ENCODE peak calls at places on chromosomes 16 and 17, in seven cellular contexts. V, F, X, O, L, K and B are unnamed samples. For H3K4me1, the result is how much of the 10 kb centered on the place peaks cover.

GRCh38 chr17:44354582-44355309 is 8.9 kb downstream of the FAM171A2 start:
- DNase-seq in F (peak), K (no peak), V (no peak), X (no peak), L (no peak), O (peak), B (peak)

GRCh38 chr17:16013943-16014407 is 14.4 kb downstream of the TTC19 start:
- DNase-seq in F (no peak), O (no peak), X (no peak), K (peak), V (no peak), L (no peak), B (peak)

GRCh38 chr17:43846221-43846712 is 709 bp upstream of the CD300LG start:
- DNase-seq in K (peak), O (peak), F (peak), V (peak), X (peak), L (peak), B (peak)

GRCh38 chr17:75504347-75505151 is 10.8 kb downstream of the CASKIN2 start:
- DNase-seq in V (peak), O (no peak), F (peak), L (no peak), K (peak), X (no peak), B (peak)

GRCh38 chr17:47604268-47604927 is 45.3 kb upstream of the KPNB1 start:
- DNase-seq in L (no peak), K (no peak), X (no peak), F (no peak), O (no peak), V (no peak), B (no peak)

GRCh38 chr16:55035037-55035436 is 104.4 kb downstream of the IRX5 start:
- DNase-seq in O (peak), V (peak), K (peak), X (no peak), L (no peak), F (peak), B (peak)

GRCh38 chr17:44362964-44363612 is 565 bp downstream of the FAM171A2 start:
- DNase-seq in X (no peak), L (no peak), K (peak), O (no peak), V (no peak), F (no peak), B (no peak)

GRCh38 chr16:88393034-88393433 is 10.3 kb downstream of the ZNF469 start:
- DNase-seq in V (no peak), X (peak), L (no peak), F (no peak), K (no peak), O (no peak), B (no peak)

GRCh38 chr16:64657316-64658011 is 464.4 kb downstream of the CDH11 start:
- DNase-seq in X (no peak), V (no peak), L (no peak), K (no peak), O (no peak), F (no peak), B (no peak)

GRCh38 chr17:4177732-4178131 is 34.7 kb downstream of the CYB5D2 start:
- DNase-seq in O (no peak), V (no peak), L (no peak), K (no peak), X (no peak), F (no peak), B (no peak)

GRCh38 chr17:74491645-74492044 is 25.2 kb downstream of the CD300A start:
- DNase-seq in X (no peak), F (no peak), L (no peak), K (no peak), O (peak), V (no peak), B (no peak)

GRCh38 chr16:4052801-4053662 is 63.2 kb downstream of the ADCY9 start:
- DNase-seq in O (peak), X (peak), V (peak), L (peak), F (peak), K (peak), B (peak)

GRCh38 chr16:85465328-85466307 is 147.5 kb upstream of the GSE1 start:
- DNase-seq in F (peak), K (peak), O (no peak), V (no peak), L (peak), X (no peak), B (no peak)

GRCh38 chr17:38512473-38513058 is 84.3 kb downstream of the ARHGAP23 start:
- DNase-seq in O (no peak), K (no peak), L (no peak), X (no peak), F (no peak), V (no peak), B (no peak)

GRCh38 chr17:43579570-43580140 is 33.5 kb upstream of the ETV4 start:
- DNase-seq in O (no peak), F (no peak), L (no peak), X (no peak), V (no peak), K (peak), B (peak)

GRCh38 chr16:85036398-85037049 is 8.9 kb downstream of the KIAA0513 start:
- DNase-seq in V (no peak), K (no peak), O (no peak), F (no peak), L (no peak), X (no peak), B (no peak)

GRCh38 chr16:4142268-4142667 is 26.0 kb upstream of the ADCY9 start:
- DNase-seq in K (no peak), O (no peak), V (peak), F (no peak), X (no peak), L (no peak), B (no peak)

GRCh38 chr17:45688820-45689219 is 95.3 kb upstream of the CRHR1 start:
- DNase-seq in V (peak), K (no peak), F (no peak), L (no peak), O (no peak), X (no peak), B (no peak)

GRCh38 chr17:66576473-66576872 is 258.4 kb upstream of the CACNG5 start:
- DNase-seq in L (no peak), X (no peak), V (no peak), O (no peak), K (no peak), F (no peak), B (no peak)

GRCh38 chr16:20868890-20869289 is 31.3 kb downstream of the DCUN1D3 start:
- DNase-seq in V (peak), K (no peak), F (peak), X (peak), L (peak), O (peak), B (peak)

GRCh38 chr16:48623304-48624016 is 13.5 kb upstream of the N4BP1 start:
- DNase-seq in O (peak), X (peak), L (peak), K (peak), V (peak), F (peak), B (peak)

GRCh38 chr17:34252890-34253525 is 2.1 kb upstream of the CCL2 start:
- DNase-seq in X (no peak), L (no peak), K (no peak), F (no peak), V (no peak), O (no peak), B (no peak)

GRCh38 chr16:3964686-3965290 is 84.3 kb upstream of the CREBBP start:
- DNase-seq in O (no peak), K (no peak), X (no peak), V (no peak), F (no peak), L (no peak), B (no peak)

GRCh38 chr17:69800870-69801269 is 274.2 kb upstream of the KCNJ16 start:
- DNase-seq in F (no peak), K (no peak), O (no peak), V (no peak), X (no peak), L (no peak), B (no peak)

GRCh38 chr16:88533381-88533831 is 36.8 kb upstream of the ZC3H18 start:
- DNase-seq in F (no peak), K (peak), L (no peak), X (no peak), V (peak), O (no peak), B (no peak)

GRCh38 chr17:5078106-5079028 is at the start of gene ZFP3:
- DNase-seq in K (peak), L (peak), F (peak), O (peak), X (peak), V (peak), B (peak)

GRCh38 chr16:89741342-89742014 is 20.1 kb downstream of the ZNF276 start:
- DNase-seq in K (no peak), F (no peak), X (no peak), V (no peak), O (no peak), L (no peak), B (no peak)
- H3K4me1 ChIP-seq in K (under half), F (under half), X (under half), V (under half), O (under half), L (under half), B (under half)

GRCh38 chr17:60170835-60171752 is 21.3 kb downstream of the CA4 start:
- DNase-seq in L (no peak), V (no peak), X (no peak), F (no peak), K (no peak), O (no peak), B (no peak)

GRCh38 chr17:60169921-60170817 is 20.4 kb downstream of the CA4 start:
- DNase-seq in X (no peak), O (no peak), K (no peak), V (no peak), F (no peak), L (no peak), B (peak)

GRCh38 chr17:60174035-60174434 is 24.3 kb downstream of the CA4 start:
- DNase-seq in F (no peak), O (no peak), L (no peak), X (no peak), K (no peak), V (no peak), B (no peak)

GRCh38 chr17:60173304-60173807 is 23.6 kb downstream of the CA4 start:
- DNase-seq in X (no peak), O (no peak), V (no peak), K (no peak), L (no peak), F (no peak), B (no peak)

GRCh38 chr17:60171753-60172079 is 21.9 kb downstream of the CA4 start:
- DNase-seq in X (no peak), L (no peak), F (no peak), V (no peak), O (no peak), K (no peak), B (no peak)
- H3K27ac ChIP-seq in X (no peak), L (no peak), F (no peak), V (peak), O (peak), K (no peak), B (no peak)

GRCh38 chr17:82859431-82860403 is 19.9 kb upstream of the ZNF750 start:
- DNase-seq in K (peak), X (no peak), V (peak), F (no peak), L (peak), O (peak), B (peak)
- H3K4me1 ChIP-seq in K (under half), X (under half), V (under half), F (under half), L (under half), O (under half), B (under half)

DNA sequence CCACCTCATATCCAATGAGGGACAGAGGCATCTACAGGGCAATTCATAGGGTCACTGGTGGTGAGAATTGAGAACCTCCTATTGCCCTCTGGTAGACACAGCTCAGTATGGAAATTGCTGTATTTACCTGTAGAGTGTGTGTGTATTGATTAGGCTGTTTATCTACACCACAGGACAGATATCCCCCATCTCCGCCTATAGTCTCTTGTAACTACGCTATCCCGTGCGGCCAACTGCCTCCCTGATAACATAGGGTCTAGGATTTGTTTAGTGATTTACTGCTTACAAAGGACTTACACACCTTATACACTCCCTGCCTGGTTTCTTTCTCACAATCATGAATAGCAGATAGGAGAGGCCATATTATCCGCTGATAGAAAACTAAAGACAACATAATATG is 1.7 kb upstream of the STAT3 start:
- DNase-seq in K (no peak), F (no peak), O (no peak), L (no peak), X (peak), V (peak), B (no peak)
- H3K27ac ChIP-seq in K (no peak), F (no peak), O (peak), L (no peak), X (peak), V (peak), B (peak)

GRCh38 chr16:50282955-50283631 is 16.7 kb downstream of the ADCY7 start:
- DNase-seq in K (no peak), X (no peak), O (no peak), V (no peak), L (no peak), F (no peak), B (no peak)

GRCh38 chr16:50281391-50282009 is 15.1 kb downstream of the ADCY7 start:
- DNase-seq in L (no peak), O (no peak), F (no peak), V (peak), K (no peak), X (no peak), B (no peak)

GRCh38 chr16:50282010-50282538 is 15.7 kb downstream of the ADCY7 start:
- DNase-seq in F (peak), K (no peak), O (peak), L (peak), V (peak), X (peak), B (peak)

GRCh38 chr16:50279142-50279865 is 13.0 kb downstream of the ADCY7 start:
- DNase-seq in O (peak), K (no peak), V (peak), L (no peak), F (no peak), X (peak), B (peak)

DNA sequence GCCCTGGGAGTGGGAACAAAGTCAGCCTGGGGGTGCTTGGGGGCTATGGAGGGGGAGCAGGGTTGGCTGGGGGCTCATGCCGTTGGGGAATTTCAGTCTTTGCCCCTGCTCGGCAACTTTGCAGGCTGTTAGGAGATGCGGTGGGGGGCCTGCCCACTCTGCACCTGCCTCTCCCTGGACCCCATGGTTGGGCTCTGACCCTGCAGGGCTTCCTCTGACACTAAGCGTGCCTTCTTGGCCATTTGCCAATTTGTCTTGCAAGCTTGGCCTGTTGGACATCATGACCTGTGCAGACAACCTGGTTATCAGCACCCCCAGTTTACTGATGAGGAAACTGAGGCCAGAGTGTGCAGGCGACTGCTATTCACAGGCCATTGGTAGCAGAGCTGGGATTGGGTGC is 14.6 kb downstream of the ADCY7 start:
- DNase-seq in X (no peak), O (no peak), V (peak), F (no peak), K (no peak), L (no peak), B (no peak)
- H3K4me1 ChIP-seq in X (under half), O (half or more), V (half or more), F (under half), K (under half), L (under half), B (under half)

DNA sequence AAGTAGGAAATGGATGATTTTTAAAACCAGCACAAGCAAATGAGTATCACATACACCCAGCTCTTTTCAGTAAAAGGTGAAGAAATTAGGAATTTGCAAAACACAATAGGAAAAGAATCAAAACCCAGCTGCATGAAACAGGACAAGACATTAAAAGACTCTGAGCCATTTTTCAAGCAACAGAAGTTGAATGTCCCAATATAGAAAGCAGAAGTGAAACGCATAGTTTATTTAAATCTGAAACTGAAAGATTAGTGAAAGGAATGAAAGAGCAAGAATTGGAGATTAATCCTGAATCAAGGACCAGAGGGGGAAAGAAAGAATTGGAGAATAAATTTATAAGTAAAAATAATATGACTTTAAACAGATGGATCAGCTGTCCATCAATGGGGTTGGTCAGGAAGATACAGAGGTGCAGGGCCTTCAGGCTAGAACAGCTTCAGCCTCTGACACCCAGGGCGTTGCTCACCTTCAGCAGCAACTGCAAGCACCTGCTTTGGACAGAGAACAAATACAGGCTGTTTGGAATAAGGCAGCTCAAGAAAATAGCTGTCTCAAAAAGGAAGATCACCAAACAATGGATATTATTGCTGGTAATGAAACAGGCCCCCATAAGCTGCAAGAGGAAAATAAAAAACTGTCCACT is 3.9 kb upstream of the ARHGAP17 start:
- DNase-seq in V (no peak), K (no peak), O (no peak), F (no peak), L (no peak), X (no peak), B (no peak)
- H3K27ac ChIP-seq in V (no peak), K (no peak), O (no peak), F (no peak), L (no peak), X (no peak), B (no peak)

GRCh38 chr17:81434681-81435417 is 39.6 kb downstream of the BAHCC1 start:
- DNase-seq in O (no peak), F (no peak), X (no peak), K (no peak), L (no peak), V (no peak), B (no peak)

GRCh38 chr17:81435636-81436293 is 40.5 kb downstream of the BAHCC1 start:
- DNase-seq in F (no peak), O (no peak), L (no peak), X (no peak), K (no peak), V (no peak), B (no peak)

GRCh38 chr17:81433656-81434055 is 38.4 kb downstream of the BAHCC1 start:
- DNase-seq in F (no peak), O (no peak), K (no peak), V (no peak), L (no peak), X (no peak), B (no peak)

GRCh38 chr17:81432873-81433451 is 37.7 kb downstream of the BAHCC1 start:
- DNase-seq in V (peak), X (no peak), O (no peak), K (peak), L (no peak), F (peak), B (peak)

DNA sequence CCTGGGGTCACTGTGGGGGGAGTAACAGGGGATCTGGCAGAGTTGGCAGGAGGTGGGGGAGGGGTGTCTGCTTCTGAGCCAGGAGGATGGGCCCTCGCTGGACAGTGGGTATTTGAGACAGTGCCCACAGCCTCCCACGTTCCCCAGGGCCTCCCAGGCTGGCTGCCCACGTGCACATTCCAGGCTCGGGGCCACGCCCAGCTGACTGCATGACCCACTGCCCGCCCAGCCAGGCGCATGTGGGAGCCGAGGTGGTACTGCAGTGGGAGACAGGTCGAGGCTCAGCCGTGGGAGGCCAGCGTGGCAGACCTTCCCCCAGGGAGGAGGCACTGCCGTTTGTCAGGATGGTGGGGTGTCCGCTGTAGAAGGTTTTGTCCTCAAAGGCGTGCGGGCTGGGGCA is 38.8 kb downstream of the BAHCC1 start:
- DNase-seq in O (no peak), V (no peak), K (no peak), F (peak), X (no peak), L (no peak), B (no peak)
- H3K4me1 ChIP-seq in O (under half), V (under half), K (under half), F (half or more), X (under half), L (under half), B (under half)

GRCh38 chr17:30101686-30102390 is 14.8 kb upstream of the NSRP1 start:
- DNase-seq in V (no peak), L (no peak), F (no peak), X (no peak), K (no peak), O (no peak), B (no peak)

DNA sequence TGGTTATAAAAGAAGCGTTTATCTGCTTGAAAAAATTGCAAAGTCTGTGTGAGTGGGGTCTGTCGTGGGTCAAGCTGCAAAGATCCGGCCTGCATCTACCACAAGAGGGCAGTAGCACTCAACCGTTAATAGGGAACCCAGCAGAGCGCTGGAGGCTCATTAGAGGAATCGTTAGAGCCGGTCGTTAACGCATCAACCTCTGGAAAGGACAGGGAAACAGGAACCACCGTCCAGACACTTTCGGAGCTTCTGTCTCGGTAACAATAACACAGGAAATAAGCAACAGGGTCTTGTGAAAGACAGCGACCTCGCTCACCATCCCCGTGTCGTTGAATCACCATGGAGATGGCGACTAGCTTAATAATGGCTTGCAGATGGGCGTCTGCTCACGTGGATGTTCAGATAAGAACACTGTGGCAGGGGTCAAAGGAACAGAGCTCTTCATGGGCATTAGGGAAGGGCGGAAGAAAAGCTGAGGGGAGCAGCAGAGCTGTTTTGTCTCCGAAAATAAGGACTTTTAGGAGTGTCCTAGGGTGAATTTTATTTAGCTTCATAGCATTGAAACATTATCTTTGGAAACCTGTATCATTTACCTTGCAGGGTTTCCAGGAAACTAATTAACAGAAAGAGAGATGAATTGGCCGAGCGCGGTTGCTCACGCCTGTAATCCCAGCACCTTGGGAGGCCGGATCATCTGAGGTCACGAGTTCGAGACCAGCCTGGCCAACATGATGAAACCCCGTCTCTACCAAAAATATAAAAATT is 11.9 kb upstream of the NSRP1 start:
- DNase-seq in V (peak), L (peak), F (peak), K (peak), O (peak), X (peak), B (peak)
- H3K27ac ChIP-seq in V (peak), L (no peak), F (no peak), K (no peak), O (peak), X (no peak), B (peak)